ENCODE peak calls at places on chromosomes 2 and 18, in five cellular contexts. One of them, this sample, is unnamed.

GRCh38 chr18:3665187-3665586 is 215.2 kb downstream of the TGIF1 start:
- DNase-seq in HCT116: no peak
- DNase-seq in Peyer's patch: no peak
- DNase-seq in stomach: no peak
- DNase-seq in adrenal gland: no peak
- DNase-seq in this sample: no peak

GRCh38 chr2:240875228-240876034 is 6.8 kb downstream of the AGXT start:
- DNase-seq in HCT116: no peak
- DNase-seq in Peyer's patch: no peak
- DNase-seq in stomach: no peak
- DNase-seq in adrenal gland: no peak
- DNase-seq in this sample: no peak

GRCh38 chr2:72719416-72719815 is 106.4 kb downstream of the EXOC6B start:
- DNase-seq in HCT116: no peak
- DNase-seq in Peyer's patch: no peak
- DNase-seq in stomach: no peak
- DNase-seq in adrenal gland: no peak
- DNase-seq in this sample: no peak

GRCh38 chr2:26442707-26443106 is 35.2 kb downstream of the OTOF start:
- DNase-seq in HCT116: no peak
- DNase-seq in Peyer's patch: no peak
- DNase-seq in stomach: no peak
- DNase-seq in adrenal gland: no peak
- DNase-seq in this sample: peak; percentile 77

GRCh38 chr18:47118986-47119385 is 31.3 kb downstream of the HDHD2 start:
- DNase-seq in HCT116: no peak
- DNase-seq in Peyer's patch: no peak
- DNase-seq in stomach: no peak
- DNase-seq in adrenal gland: no peak
- DNase-seq in this sample: no peak

GRCh38 chr2:26506279-26506678 is 28.4 kb upstream of the OTOF start:
- DNase-seq in HCT116: no peak
- DNase-seq in Peyer's patch: no peak
- DNase-seq in stomach: no peak
- DNase-seq in adrenal gland: no peak
- DNase-seq in this sample: no peak

GRCh38 chr2:119366161-119366648 is 429 bp downstream of the C2orf76 start:
- DNase-seq in HCT116: no peak
- DNase-seq in Peyer's patch: peak; percentile 26
- DNase-seq in stomach: no peak
- DNase-seq in adrenal gland: peak; percentile 22
- DNase-seq in this sample: no peak

GRCh38 chr18:50454379-50455005 is 79.6 kb downstream of the SKA1 start:
- DNase-seq in HCT116: no peak
- DNase-seq in Peyer's patch: no peak
- DNase-seq in stomach: no peak
- DNase-seq in adrenal gland: no peak
- DNase-seq in this sample: no peak

GRCh38 chr2:126687086-126687485 is 31.1 kb downstream of the GYPC start:
- DNase-seq in HCT116: no peak
- DNase-seq in Peyer's patch: no peak
- DNase-seq in stomach: no peak
- DNase-seq in adrenal gland: no peak
- DNase-seq in this sample: no peak

GRCh38 chr2:126681505-126681904 is 25.5 kb downstream of the GYPC start:
- DNase-seq in HCT116: no peak
- DNase-seq in Peyer's patch: no peak
- DNase-seq in stomach: no peak
- DNase-seq in adrenal gland: no peak
- DNase-seq in this sample: no peak

GRCh38 chr2:126687503-126687902 is 31.5 kb downstream of the GYPC start:
- DNase-seq in HCT116: no peak
- DNase-seq in Peyer's patch: no peak
- DNase-seq in stomach: no peak
- DNase-seq in adrenal gland: no peak
- DNase-seq in this sample: no peak

GRCh38 chr2:126686286-126686685 is 30.3 kb downstream of the GYPC start:
- DNase-seq in HCT116: no peak
- DNase-seq in Peyer's patch: no peak
- DNase-seq in stomach: no peak
- DNase-seq in adrenal gland: no peak
- DNase-seq in this sample: no peak

GRCh38 chr2:126685629-126686028 is 29.7 kb downstream of the GYPC start:
- DNase-seq in HCT116: no peak
- DNase-seq in Peyer's patch: no peak
- DNase-seq in stomach: no peak
- DNase-seq in adrenal gland: no peak
- DNase-seq in this sample: no peak
- TF ChIP-seq POLR2A in HCT116: no peak
- TF ChIP-seq POLR2A in Peyer's patch: no peak
- TF ChIP-seq POLR2A in stomach: no peak
- TF ChIP-seq POLR2A in adrenal gland: no peak
- TF ChIP-seq POLR2A in this sample: no peak

GRCh38 chr2:219501441-219501840 is 2.8 kb downstream of the GMPPA start:
- DNase-seq in HCT116: no peak
- DNase-seq in Peyer's patch: no peak
- DNase-seq in stomach: no peak
- DNase-seq in adrenal gland: no peak
- DNase-seq in this sample: no peak

GRCh38 chr2:219499058-219499307 is 292 bp downstream of the GMPPA start:
- DNase-seq in HCT116: no peak
- DNase-seq in Peyer's patch: no peak
- DNase-seq in stomach: no peak
- DNase-seq in adrenal gland: no peak
- DNase-seq in this sample: no peak

GRCh38 chr2:219499555-219499954 is 864 bp downstream of the GMPPA start:
- DNase-seq in HCT116: no peak
- DNase-seq in Peyer's patch: no peak
- DNase-seq in stomach: no peak
- DNase-seq in adrenal gland: no peak
- DNase-seq in this sample: no peak

GRCh38 chr2:219498280-219499057 is at the start of gene GMPPA:
- DNase-seq in HCT116: peak; percentile 99
- DNase-seq in Peyer's patch: peak; percentile 94
- DNase-seq in stomach: peak; percentile 97
- DNase-seq in adrenal gland: peak; percentile 96
- DNase-seq in this sample: peak; percentile 99

DNA sequence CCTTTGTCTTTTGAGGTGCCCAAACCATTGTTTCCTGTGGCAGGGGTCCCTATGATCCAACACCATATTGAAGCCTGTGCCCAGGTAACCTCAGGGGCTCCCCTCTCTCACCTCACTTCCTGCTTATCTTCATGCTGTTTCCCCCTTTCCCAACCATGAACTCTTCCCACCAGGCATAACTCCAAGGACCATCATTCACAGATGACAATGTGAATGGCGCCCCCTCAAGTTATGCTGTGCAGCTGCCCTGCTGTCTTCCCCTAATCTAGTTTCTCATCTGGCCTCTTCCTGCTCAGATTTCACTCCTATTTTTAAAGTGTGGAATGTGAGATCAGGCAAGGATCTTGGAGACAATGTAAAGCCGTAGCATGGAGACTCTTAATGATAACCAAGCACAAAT is 1.4 kb downstream of the GMPPA start:
- DNase-seq in HCT116: no peak
- DNase-seq in Peyer's patch: no peak
- DNase-seq in stomach: no peak
- DNase-seq in adrenal gland: no peak
- DNase-seq in this sample: no peak
- H3K36me3 ChIP-seq in HCT116: peaks cover 6% of the 10 kb centered on the region
- H3K36me3 ChIP-seq in Peyer's patch: no peaks in the 10 kb centered on the region
- H3K36me3 ChIP-seq in stomach: peaks cover 10% of the 10 kb centered on the region
- H3K36me3 ChIP-seq in adrenal gland: no peaks in the 10 kb centered on the region
- H3K36me3 ChIP-seq in this sample: peaks cover 36% of the 10 kb centered on the region

GRCh38 chr18:23237524-23238151 is 102.4 kb downstream of the CABLES1 start:
- DNase-seq in HCT116: no peak
- DNase-seq in Peyer's patch: peak; percentile 35
- DNase-seq in stomach: peak; percentile 57
- DNase-seq in adrenal gland: peak; percentile 27
- DNase-seq in this sample: no peak
- TF ChIP-seq POLR2A in HCT116: no peak
- TF ChIP-seq POLR2A in Peyer's patch: no peak
- TF ChIP-seq POLR2A in stomach: no peak
- TF ChIP-seq POLR2A in adrenal gland: no peak
- TF ChIP-seq POLR2A in this sample: no peak

DNA sequence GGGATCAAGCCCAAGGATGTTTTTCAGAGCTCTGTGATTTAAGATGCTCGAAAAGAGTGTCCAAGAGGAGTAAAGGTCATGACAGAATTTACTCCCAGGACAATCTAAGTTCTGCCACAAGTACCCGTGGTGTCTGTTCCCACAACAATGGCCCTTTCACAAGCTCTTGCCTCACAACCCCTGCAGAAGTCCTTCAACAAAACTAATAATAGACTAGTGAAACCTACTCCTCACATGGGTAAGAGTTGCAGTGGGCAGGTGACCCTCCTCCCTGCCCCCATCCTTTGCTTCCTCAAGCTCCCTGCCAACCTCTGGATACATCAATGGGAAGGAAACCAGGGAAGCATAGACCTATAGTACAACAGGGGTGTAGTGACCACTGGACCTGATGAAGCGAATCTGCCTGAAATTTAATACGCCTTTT is 34.9 kb downstream of the PTCD3 start:
- DNase-seq in HCT116: no peak
- DNase-seq in Peyer's patch: no peak
- DNase-seq in stomach: no peak
- DNase-seq in adrenal gland: no peak
- DNase-seq in this sample: no peak
- H3K36me3 ChIP-seq in HCT116: peaks cover 41% of the 10 kb centered on the region
- H3K36me3 ChIP-seq in Peyer's patch: peaks cover 3% of the 10 kb centered on the region
- H3K36me3 ChIP-seq in stomach: peaks cover 63% of the 10 kb centered on the region
- H3K36me3 ChIP-seq in adrenal gland: no peaks in the 10 kb centered on the region
- H3K36me3 ChIP-seq in this sample: peaks cover 95% of the 10 kb centered on the region

GRCh38 chr2:102345329-102345920 is 10.2 kb upstream of the IL18R1 start:
- DNase-seq in HCT116: no peak
- DNase-seq in Peyer's patch: no peak
- DNase-seq in stomach: no peak
- DNase-seq in adrenal gland: no peak
- DNase-seq in this sample: no peak
- TF ChIP-seq POLR2A in HCT116: no peak
- TF ChIP-seq POLR2A in Peyer's patch: no peak
- TF ChIP-seq POLR2A in stomach: no peak
- TF ChIP-seq POLR2A in adrenal gland: no peak
- TF ChIP-seq POLR2A in this sample: no peak